ENCODE peak calls at places on chromosomes 2 and 18, in ten cellular contexts. O, E, T, U, X, L, F, Q, B and V are unnamed samples.

GRCh38 chr2:120203341-120204021 is 19.7 kb downstream of the TMEM185B start:
- DNase-seq in Q (no peak), X (no peak), U (no peak), B (no peak), L (no peak), E (no peak), T (no peak), F (no peak), O (no peak), V (no peak)

GRCh38 chr2:182763311-182763912 is 47.4 kb downstream of the DNAJC10 start:
- DNase-seq in T (peak), F (no peak), E (no peak), X (no peak), U (peak), L (no peak), Q (peak), O (peak), B (peak), V (peak)

GRCh38 chr18:13372405-13372995 is 153.9 kb downstream of the LDLRAD4 start:
- DNase-seq in L (no peak), Q (no peak), B (no peak), X (no peak), O (no peak), E (no peak), T (no peak), U (no peak), F (no peak), V (no peak)

GRCh38 chr2:15169326-15170038 is 391.7 kb downstream of the NBAS start:
- DNase-seq in F (no peak), O (no peak), L (no peak), B (peak), T (peak), X (no peak), Q (peak), U (no peak), E (peak), V (peak)

GRCh38 chr2:133774675-133775005 is 206.4 kb upstream of the NCKAP5 start:
- DNase-seq in U (no peak), L (no peak), T (no peak), E (no peak), X (no peak), Q (peak), F (no peak), B (no peak), O (no peak), V (no peak)

GRCh38 chr2:149601141-149601796 is 13.7 kb upstream of the MMADHC start:
- DNase-seq in O (no peak), X (no peak), L (no peak), F (no peak), Q (peak), E (no peak), B (no peak), U (peak), T (peak), V (peak)

GRCh38 chr2:98072442-98072841 is 14.5 kb upstream of the VWA3B start:
- DNase-seq in T (no peak), L (no peak), E (no peak), O (no peak), F (no peak), X (no peak), B (no peak), U (no peak), Q (no peak), V (no peak)

GRCh38 chr2:503288-503999 is 173.8 kb downstream of the TMEM18 start:
- DNase-seq in X (no peak), B (no peak), E (no peak), U (no peak), O (no peak), F (no peak), T (no peak), Q (no peak), L (no peak), V (no peak)

GRCh38 chr2:98821629-98822135 is 90.8 kb upstream of the MGAT4A start:
- DNase-seq in L (no peak), T (no peak), O (no peak), B (no peak), U (no peak), E (no peak), Q (no peak), X (no peak), F (no peak), V (no peak)

GRCh38 chr2:112920923-112921532 is 10.1 kb downstream of the IL37 start:
- DNase-seq in Q (no peak), E (no peak), U (no peak), O (no peak), F (no peak), T (peak), X (no peak), L (no peak), B (peak), V (peak)

GRCh38 chr2:23523651-23524260 is 138.8 kb downstream of the KLHL29 start:
- DNase-seq in O (no peak), T (peak), Q (peak), L (no peak), F (no peak), B (no peak), E (no peak), X (no peak), U (no peak), V (no peak)

GRCh38 chr2:172821370-172822338 is 86.0 kb downstream of the RAPGEF4 start:
- DNase-seq in L (no peak), O (no peak), X (no peak), F (no peak), Q (peak), T (no peak), E (no peak), B (no peak), U (peak), V (no peak)

GRCh38 chr2:220673475-220673874 is 898.6 kb downstream of the EPHA4 start:
- DNase-seq in X (no peak), B (no peak), O (no peak), L (no peak), E (no peak), F (no peak), U (no peak), T (no peak), Q (no peak), V (no peak)